ENCODE peak calls at places on chromosomes 16 and 17, in seven cellular contexts. One of them, this sample, is unnamed.

GRCh38 chr16:25219070-25219737 is 2.5 kb downstream of the AQP8 start:
- DNase-seq in T-cell: no peak
- DNase-seq in glutamatergic neuron: no peak
- DNase-seq in T-helper 9 cell: no peak
- DNase-seq in Ammon's horn: no peak
- DNase-seq in Daoy: no peak
- DNase-seq in NCI-H2107: no peak
- DNase-seq in this sample: no peak

GRCh38 chr17:78862073-78863023 is 21.7 kb upstream of the USP36 start:
- DNase-seq in T-cell: no peak
- DNase-seq in glutamatergic neuron: no peak
- DNase-seq in T-helper 9 cell: no peak
- DNase-seq in Ammon's horn: peak
- DNase-seq in Daoy: peak
- DNase-seq in NCI-H2107: no peak
- DNase-seq in this sample: no peak

GRCh38 chr17:37701424-37702020 is 43.3 kb downstream of the HNF1B start:
- DNase-seq in T-cell: peak
- DNase-seq in glutamatergic neuron: no peak
- DNase-seq in T-helper 9 cell: peak
- DNase-seq in Ammon's horn: no peak
- DNase-seq in Daoy: no peak
- DNase-seq in NCI-H2107: no peak
- DNase-seq in this sample: peak

GRCh38 chr16:57276596-57276995 is 7.9 kb downstream of the PLLP start:
- DNase-seq in T-cell: no peak
- DNase-seq in glutamatergic neuron: no peak
- DNase-seq in T-helper 9 cell: no peak
- DNase-seq in Ammon's horn: no peak
- DNase-seq in Daoy: peak
- DNase-seq in NCI-H2107: no peak
- DNase-seq in this sample: no peak

GRCh38 chr17:13114601-13115024 is 96.8 kb upstream of the ELAC2 start:
- DNase-seq in T-cell: no peak
- DNase-seq in glutamatergic neuron: peak
- DNase-seq in T-helper 9 cell: no peak
- DNase-seq in Ammon's horn: peak
- DNase-seq in Daoy: peak
- DNase-seq in NCI-H2107: no peak
- DNase-seq in this sample: peak

GRCh38 chr16:27231692-27232060 is 28.4 kb downstream of the KDM8 start:
- DNase-seq in T-cell: no peak
- DNase-seq in glutamatergic neuron: no peak
- DNase-seq in T-helper 9 cell: no peak
- DNase-seq in Ammon's horn: no peak
- DNase-seq in Daoy: no peak
- DNase-seq in NCI-H2107: no peak
- DNase-seq in this sample: no peak

GRCh38 chr16:66131156-66131807 is 235.2 kb upstream of the CDH5 start:
- DNase-seq in T-cell: no peak
- DNase-seq in glutamatergic neuron: no peak
- DNase-seq in T-helper 9 cell: no peak
- DNase-seq in Ammon's horn: no peak
- DNase-seq in Daoy: peak
- DNase-seq in NCI-H2107: no peak
- DNase-seq in this sample: no peak

GRCh38 chr16:60682219-60682618 is 1354.0 kb downstream of the CDH8 start:
- DNase-seq in T-cell: no peak
- DNase-seq in glutamatergic neuron: no peak
- DNase-seq in T-helper 9 cell: no peak
- DNase-seq in Ammon's horn: no peak
- DNase-seq in Daoy: no peak
- DNase-seq in NCI-H2107: no peak
- DNase-seq in this sample: no peak

GRCh38 chr17:29179232-29180036 is 764 bp downstream of the MYO18A start:
- DNase-seq in T-cell: no peak
- DNase-seq in glutamatergic neuron: peak
- DNase-seq in T-helper 9 cell: no peak
- DNase-seq in Ammon's horn: no peak
- DNase-seq in Daoy: peak
- DNase-seq in NCI-H2107: no peak
- DNase-seq in this sample: no peak

GRCh38 chr16:71626018-71626857 is at the start of gene MARVELD3:
- DNase-seq in T-cell: peak
- DNase-seq in glutamatergic neuron: peak
- DNase-seq in T-helper 9 cell: no peak
- DNase-seq in Ammon's horn: no peak
- DNase-seq in Daoy: no peak
- DNase-seq in NCI-H2107: peak
- DNase-seq in this sample: peak

GRCh38 chr17:73247728-73248127 is 14.0 kb downstream of the CPSF4L start:
- DNase-seq in T-cell: no peak
- DNase-seq in glutamatergic neuron: no peak
- DNase-seq in T-helper 9 cell: no peak
- DNase-seq in Ammon's horn: no peak
- DNase-seq in Daoy: no peak
- DNase-seq in NCI-H2107: no peak
- DNase-seq in this sample: no peak

This sample was measured in activated naive CD8-positive, alpha-beta T cell treated with anti-CD3 and anti-CD28 coated beads, Interleukin-2, amount 50 U/mL, for 24 hours.